ENCODE peak calls at places on chromosomes 11 and 22, in four cellular contexts. S is HCEC 1CT, J is ACHN, P is T-helper 1 cell. A is an unnamed sample.
A peak's percentile ranks its signal among the peaks of the same experiment; 100 is the strongest.

GRCh38 chr11:111162306-111162705 is 83.2 kb upstream of the POU2AF2 start:
- DNase-seq in S (peak; percentile 29), J (no peak), P (no peak), A (no peak)

GRCh38 chr11:45025716-45026492 is 75.2 kb upstream of the TP53I11 start:
- DNase-seq in S (no peak), J (no peak), P (no peak), A (no peak)

GRCh38 chr11:94493443-94494199 is at the start of the genes ANKRD49 and MRE11:
- DNase-seq in S (peak; percentile 98), J (peak; percentile 97), P (peak; percentile 95), A (peak; percentile 94)

GRCh38 chr22:46569848-46570695 is 32.7 kb upstream of the CELSR1 start:
- DNase-seq in S (no peak), J (no peak), P (no peak), A (no peak)

GRCh38 chr11:995058-995751 is 41.3 kb downstream of the MUC6 start:
- DNase-seq in S (no peak), J (no peak), P (no peak), A (no peak)

GRCh38 chr22:44091021-44091721 is 67.1 kb downstream of the PARVB start:
- DNase-seq in S (peak; percentile 17), J (peak; percentile 38), P (no peak), A (no peak)

GRCh38 chr22:38273135-38273761 is 438 bp upstream of the TMEM184B start:
- DNase-seq in S (no peak), J (no peak), P (no peak), A (no peak)

GRCh38 chr22:30472994-30473720 is 1.3 kb upstream of the SEC14L3 start:
- DNase-seq in S (no peak), J (no peak), P (no peak), A (no peak)

GRCh38 chr11:12618743-12619540 is 55.3 kb upstream of the TEAD1 start:
- DNase-seq in S (no peak), J (no peak), P (no peak), A (no peak)

GRCh38 chr22:37147186-37147990 is 2.3 kb downstream of the IL2RB start:
- DNase-seq in S (no peak), J (no peak), P (no peak), A (no peak)

GRCh38 chr11:1039481-1040427 is 3.2 kb upstream of the MUC6 start:
- DNase-seq in S (no peak), J (no peak), P (no peak), A (no peak)

GRCh38 chr22:43630451-43630850 is 181.7 kb downstream of the EFCAB6 start:
- DNase-seq in S (no peak), J (no peak), P (no peak), A (no peak)

GRCh38 chr11:33987975-33988580 is 63.5 kb upstream of the CAPRIN1 start:
- DNase-seq in S (peak; percentile 76), J (peak; percentile 81), P (peak; percentile 70), A (peak; percentile 72)

GRCh38 chr11:121596195-121597145 is 143.7 kb upstream of the SORL1-AS1 start:
- DNase-seq in S (no peak), J (no peak), P (no peak), A (no peak)

GRCh38 chr11:95156916-95157568 is 67.4 kb downstream of the ENDOD1 start:
- DNase-seq in S (no peak), J (no peak), P (no peak), A (no peak)

GRCh38 chr11:130472434-130472961 is 24.1 kb downstream of the ADAMTS15 start:
- DNase-seq in S (no peak), J (no peak), P (no peak), A (no peak)

GRCh38 chr11:117072517-117073218 is 25.6 kb downstream of the SIK3 start:
- DNase-seq in S (peak; percentile 91), J (peak; percentile 85), P (no peak), A (no peak)

GRCh38 chr11:66443602-66444001 is 5.0 kb upstream of the MRPL11 start:
- DNase-seq in S (peak; percentile 98), J (no peak), P (no peak), A (no peak)

GRCh38 chr11:17609536-17610401 is 62.7 kb downstream of the OTOG start:
- DNase-seq in S (no peak), J (no peak), P (no peak), A (no peak)

GRCh38 chr22:38110863-38111852 is 674 bp upstream of the BAIAP2L2 start:
- DNase-seq in S (no peak), J (peak; percentile 81), P (no peak), A (no peak)

GRCh38 chr11:61966673-61967176 is 709 bp downstream of the FTH1 start:
- DNase-seq in S (peak; percentile 35), J (no peak), P (no peak), A (no peak)

A was measured in effector CD4-positive, alpha-beta T cell.